ENCODE peak calls at places on chromosomes 5 and 9, in ten cellular contexts. One of them, this sample, is unnamed.

GRCh38 chr9:129568560-129569505 is 52.1 kb downstream of the C9orf50 start:
- DNase-seq in cardiac muscle cell: peak; percentile 62
- DNase-seq in amniotic epithelial cell: peak; percentile 48
- DNase-seq in EL: peak; percentile 41
- DNase-seq in NCI-H774: no peak
- DNase-seq in LHCN-M2: no peak
- DNase-seq in NCI-H1092 treated with DMSO at 0.1 percent for 48 hours: peak; percentile 48
- DNase-seq in BJ: no peak
- DNase-seq in T follicular helper cell: peak; percentile 12
- DNase-seq in NCI-H1694 treated with DMSO at 0.1 percent for 48 hours: no peak
- DNase-seq in this sample: no peak

GRCh38 chr5:65356274-65356673 is 125.4 kb downstream of the ADAMTS6 start:
- DNase-seq in cardiac muscle cell: peak; percentile 18
- DNase-seq in amniotic epithelial cell: peak; percentile 15
- DNase-seq in EL: no peak
- DNase-seq in NCI-H774: no peak
- DNase-seq in LHCN-M2: peak; percentile 24
- DNase-seq in NCI-H1092 treated with DMSO at 0.1 percent for 48 hours: no peak
- DNase-seq in BJ: no peak
- DNase-seq in T follicular helper cell: no peak
- DNase-seq in NCI-H1694 treated with DMSO at 0.1 percent for 48 hours: no peak
- DNase-seq in this sample: no peak

GRCh38 chr5:30879887-30880286 is 313.6 kb upstream of the CDH6 start:
- DNase-seq in cardiac muscle cell: no peak
- DNase-seq in amniotic epithelial cell: no peak
- DNase-seq in EL: no peak
- DNase-seq in NCI-H774: no peak
- DNase-seq in LHCN-M2: no peak
- DNase-seq in NCI-H1092 treated with DMSO at 0.1 percent for 48 hours: no peak
- DNase-seq in BJ: no peak
- DNase-seq in T follicular helper cell: no peak
- DNase-seq in NCI-H1694 treated with DMSO at 0.1 percent for 48 hours: no peak
- DNase-seq in this sample: no peak

GRCh38 chr5:178113841-178114324 is 551 bp downstream of the N4BP3 start:
- DNase-seq in cardiac muscle cell: no peak
- DNase-seq in amniotic epithelial cell: no peak
- DNase-seq in EL: no peak
- DNase-seq in NCI-H774: no peak
- DNase-seq in LHCN-M2: no peak
- DNase-seq in NCI-H1092 treated with DMSO at 0.1 percent for 48 hours: no peak
- DNase-seq in BJ: no peak
- DNase-seq in T follicular helper cell: no peak
- DNase-seq in NCI-H1694 treated with DMSO at 0.1 percent for 48 hours: no peak
- DNase-seq in this sample: no peak

GRCh38 chr5:82952326-82952725 is 124.9 kb downstream of the TMEM167A start:
- DNase-seq in cardiac muscle cell: no peak
- DNase-seq in amniotic epithelial cell: no peak
- DNase-seq in EL: peak; percentile 14
- DNase-seq in NCI-H774: no peak
- DNase-seq in LHCN-M2: no peak
- DNase-seq in NCI-H1092 treated with DMSO at 0.1 percent for 48 hours: no peak
- DNase-seq in BJ: no peak
- DNase-seq in T follicular helper cell: no peak
- DNase-seq in NCI-H1694 treated with DMSO at 0.1 percent for 48 hours: no peak
- DNase-seq in this sample: no peak

GRCh38 chr5:143064207-143064606 is 294.0 kb downstream of the ARHGAP26 start:
- DNase-seq in cardiac muscle cell: peak; percentile 60
- DNase-seq in amniotic epithelial cell: peak; percentile 71
- DNase-seq in EL: peak; percentile 34
- DNase-seq in NCI-H774: no peak
- DNase-seq in LHCN-M2: peak; percentile 86
- DNase-seq in NCI-H1092 treated with DMSO at 0.1 percent for 48 hours: no peak
- DNase-seq in BJ: no peak
- DNase-seq in T follicular helper cell: no peak
- DNase-seq in NCI-H1694 treated with DMSO at 0.1 percent for 48 hours: no peak
- DNase-seq in this sample: no peak

GRCh38 chr9:132795511-132796303 is 82.4 kb downstream of the AK8 start:
- DNase-seq in cardiac muscle cell: no peak
- DNase-seq in amniotic epithelial cell: no peak
- DNase-seq in EL: no peak
- DNase-seq in NCI-H774: no peak
- DNase-seq in LHCN-M2: no peak
- DNase-seq in NCI-H1092 treated with DMSO at 0.1 percent for 48 hours: no peak
- DNase-seq in BJ: no peak
- DNase-seq in T follicular helper cell: no peak
- DNase-seq in NCI-H1694 treated with DMSO at 0.1 percent for 48 hours: no peak
- DNase-seq in this sample: no peak

GRCh38 chr9:93586290-93587057 is 10.1 kb downstream of the PHF2 start:
- DNase-seq in cardiac muscle cell: no peak
- DNase-seq in amniotic epithelial cell: no peak
- DNase-seq in EL: no peak
- DNase-seq in NCI-H774: no peak
- DNase-seq in LHCN-M2: no peak
- DNase-seq in NCI-H1092 treated with DMSO at 0.1 percent for 48 hours: no peak
- DNase-seq in BJ: no peak
- DNase-seq in T follicular helper cell: no peak
- DNase-seq in NCI-H1694 treated with DMSO at 0.1 percent for 48 hours: no peak
- DNase-seq in this sample: no peak

GRCh38 chr5:175739973-175740372 is 82.1 kb downstream of the HRH2 start:
- DNase-seq in cardiac muscle cell: no peak
- DNase-seq in amniotic epithelial cell: no peak
- DNase-seq in EL: no peak
- DNase-seq in NCI-H774: no peak
- DNase-seq in LHCN-M2: no peak
- DNase-seq in NCI-H1092 treated with DMSO at 0.1 percent for 48 hours: no peak
- DNase-seq in BJ: no peak
- DNase-seq in T follicular helper cell: no peak
- DNase-seq in NCI-H1694 treated with DMSO at 0.1 percent for 48 hours: no peak
- DNase-seq in this sample: no peak

GRCh38 chr5:146340260-146341081 is 1.8 kb downstream of the POU4F3 start:
- DNase-seq in cardiac muscle cell: peak; percentile 79
- DNase-seq in amniotic epithelial cell: peak; percentile 57
- DNase-seq in EL: peak; percentile 61
- DNase-seq in NCI-H774: no peak
- DNase-seq in LHCN-M2: peak; percentile 63
- DNase-seq in NCI-H1092 treated with DMSO at 0.1 percent for 48 hours: no peak
- DNase-seq in BJ: no peak
- DNase-seq in T follicular helper cell: no peak
- DNase-seq in NCI-H1694 treated with DMSO at 0.1 percent for 48 hours: no peak
- DNase-seq in this sample: no peak

GRCh38 chr9:101458955-101459631 is 23.5 kb upstream of the ALDOB start:
- DNase-seq in cardiac muscle cell: peak; percentile 81
- DNase-seq in amniotic epithelial cell: peak; percentile 70
- DNase-seq in EL: peak; percentile 84
- DNase-seq in NCI-H774: peak; percentile 28
- DNase-seq in LHCN-M2: peak; percentile 81
- DNase-seq in NCI-H1092 treated with DMSO at 0.1 percent for 48 hours: peak; percentile 83
- DNase-seq in BJ: peak; percentile 31
- DNase-seq in T follicular helper cell: no peak
- DNase-seq in NCI-H1694 treated with DMSO at 0.1 percent for 48 hours: peak; percentile 87
- DNase-seq in this sample: peak; percentile 74

GRCh38 chr5:157924490-157924889 is 65.5 kb upstream of the CLINT1 start:
- DNase-seq in cardiac muscle cell: no peak
- DNase-seq in amniotic epithelial cell: no peak
- DNase-seq in EL: no peak
- DNase-seq in NCI-H774: no peak
- DNase-seq in LHCN-M2: no peak
- DNase-seq in NCI-H1092 treated with DMSO at 0.1 percent for 48 hours: no peak
- DNase-seq in BJ: no peak
- DNase-seq in T follicular helper cell: no peak
- DNase-seq in NCI-H1694 treated with DMSO at 0.1 percent for 48 hours: no peak
- DNase-seq in this sample: no peak

GRCh38 chr5:115977988-115978387 is 15.7 kb downstream of the LVRN start:
- DNase-seq in cardiac muscle cell: peak; percentile 79
- DNase-seq in amniotic epithelial cell: peak; percentile 82
- DNase-seq in EL: peak; percentile 85
- DNase-seq in NCI-H774: no peak
- DNase-seq in LHCN-M2: peak; percentile 71
- DNase-seq in NCI-H1092 treated with DMSO at 0.1 percent for 48 hours: no peak
- DNase-seq in BJ: peak; percentile 80
- DNase-seq in T follicular helper cell: no peak
- DNase-seq in NCI-H1694 treated with DMSO at 0.1 percent for 48 hours: no peak
- DNase-seq in this sample: no peak

GRCh38 chr5:763397-763796 is 21.1 kb downstream of the ZDHHC11B start:
- DNase-seq in cardiac muscle cell: no peak
- DNase-seq in amniotic epithelial cell: no peak
- DNase-seq in EL: no peak
- DNase-seq in NCI-H774: no peak
- DNase-seq in LHCN-M2: no peak
- DNase-seq in NCI-H1092 treated with DMSO at 0.1 percent for 48 hours: no peak
- DNase-seq in BJ: no peak
- DNase-seq in T follicular helper cell: no peak
- DNase-seq in NCI-H1694 treated with DMSO at 0.1 percent for 48 hours: no peak
- DNase-seq in this sample: no peak

GRCh38 chr9:17018001-17018491 is 116.8 kb upstream of the CNTLN start:
- DNase-seq in cardiac muscle cell: peak; percentile 21
- DNase-seq in amniotic epithelial cell: no peak
- DNase-seq in EL: peak; percentile 88
- DNase-seq in NCI-H774: no peak
- DNase-seq in LHCN-M2: peak; percentile 99
- DNase-seq in NCI-H1092 treated with DMSO at 0.1 percent for 48 hours: no peak
- DNase-seq in BJ: peak; percentile 50
- DNase-seq in T follicular helper cell: no peak
- DNase-seq in NCI-H1694 treated with DMSO at 0.1 percent for 48 hours: no peak
- DNase-seq in this sample: no peak

GRCh38 chr9:92961627-92962302 is 14.4 kb downstream of the FGD3 start:
- DNase-seq in cardiac muscle cell: no peak
- DNase-seq in amniotic epithelial cell: no peak
- DNase-seq in EL: no peak
- DNase-seq in NCI-H774: no peak
- DNase-seq in LHCN-M2: no peak
- DNase-seq in NCI-H1092 treated with DMSO at 0.1 percent for 48 hours: no peak
- DNase-seq in BJ: no peak
- DNase-seq in T follicular helper cell: no peak
- DNase-seq in NCI-H1694 treated with DMSO at 0.1 percent for 48 hours: no peak
- DNase-seq in this sample: no peak

GRCh38 chr5:102910240-102911226 is 155.4 kb downstream of the PAM start:
- DNase-seq in cardiac muscle cell: no peak
- DNase-seq in amniotic epithelial cell: peak; percentile 11
- DNase-seq in EL: peak; percentile 79
- DNase-seq in NCI-H774: no peak
- DNase-seq in LHCN-M2: peak; percentile 31
- DNase-seq in NCI-H1092 treated with DMSO at 0.1 percent for 48 hours: no peak
- DNase-seq in BJ: peak; percentile 44
- DNase-seq in T follicular helper cell: no peak
- DNase-seq in NCI-H1694 treated with DMSO at 0.1 percent for 48 hours: no peak
- DNase-seq in this sample: no peak